ENCODE peak calls at places on chromosome 10, in five cellular contexts. L is Panc1, U is right lobe of liver, C is mucosa of descending colon, T is transverse colon. I is an unnamed sample. For H3K4me1, the result is how much of the 10 kb centered on the place peaks cover.

GRCh38 chr10:115827180-115827579 is 445.8 kb downstream of the GFRA1 start:
- DNase-seq in L (no peak), U (no peak), C (no peak), T (no peak), I (no peak)

GRCh38 chr10:68202965-68203358 is 29.0 kb downstream of the ATOH7 start:
- DNase-seq in L (no peak), U (no peak), C (no peak), T (no peak), I (no peak)

GRCh38 chr10:130135676-130136213 is 446 bp upstream of the GLRX3 start:
- DNase-seq in L (no peak), U (no peak), C (no peak), T (no peak), I (no peak)

GRCh38 chr10:48976208-48976607 is 36.6 kb upstream of the LRRC18 start:
- DNase-seq in L (no peak), U (peak), C (no peak), T (no peak), I (no peak)

GRCh38 chr10:127899766-127900382 is 7.0 kb upstream of the PTPRE start:
- DNase-seq in L (no peak), U (no peak), C (no peak), T (no peak), I (no peak)

GRCh38 chr10:43128958-43129706 is 9.1 kb upstream of the CSGALNACT2 start:
- DNase-seq in L (no peak), U (peak), C (no peak), T (peak), I (no peak)

GRCh38 chr10:124678566-124679240 is 65.5 kb downstream of the FAM53B start:
- DNase-seq in L (no peak), U (no peak), C (peak), T (no peak), I (no peak)

GRCh38 chr10:124341768-124342135 is 77.0 kb downstream of the OAT start:
- DNase-seq in L (no peak), U (no peak), C (no peak), T (no peak), I (no peak)

GRCh38 chr10:46031648-46032532 is 1.5 kb upstream of the NCOA4 start:
- DNase-seq in L (no peak), U (peak), C (no peak), T (no peak), I (no peak)

GRCh38 chr10:5905854-5906507 is 15.9 kb downstream of the FBH1 start:
- DNase-seq in L (no peak), U (no peak), C (no peak), T (peak), I (no peak)

GRCh38 chr10:84510121-84510520 is 181.7 kb downstream of the CCSER2 start:
- DNase-seq in L (no peak), U (no peak), C (no peak), T (no peak), I (no peak)

GRCh38 chr10:125375210-125375609 is 214.8 kb upstream of the CTBP2 start:
- DNase-seq in L (no peak), U (no peak), C (no peak), T (no peak), I (no peak)

GRCh38 chr10:9807848-9808247 is 1209.8 kb upstream of the CELF2 start:
- DNase-seq in L (no peak), U (no peak), C (no peak), T (no peak), I (no peak)

GRCh38 chr10:77325233-77325537 is 312.4 kb downstream of the KCNMA1 start:
- DNase-seq in L (no peak), U (no peak), C (no peak), T (peak), I (no peak)

GRCh38 chr10:12397147-12397896 is 48.0 kb downstream of the CAMK1D start:
- DNase-seq in L (no peak), U (no peak), C (no peak), T (no peak), I (no peak)

GRCh38 chr10:125093199-125093841 is 67.0 kb downstream of the CTBP2 start:
- DNase-seq in L (no peak), U (no peak), C (no peak), T (peak), I (peak)

GRCh38 chr10:73991846-73992245 is 6.1 kb upstream of the VCL start:
- DNase-seq in L (no peak), U (no peak), C (peak), T (peak), I (peak)

GRCh38 chr10:14340051-14340744 is 9.5 kb upstream of the FRMD4A start:
- DNase-seq in L (no peak), U (no peak), C (no peak), T (no peak), I (no peak)

GRCh38 chr10:97081621-97082235 is 104.0 kb downstream of the SLIT1 start:
- DNase-seq in L (peak), U (no peak), C (no peak), T (peak), I (peak)

GRCh38 chr10:36808625-36809362 is 316.6 kb upstream of the ANKRD30A start:
- DNase-seq in L (no peak), U (no peak), C (no peak), T (no peak), I (no peak)
- H3K4me3 ChIP-seq in L (no peak), U (no peak), C (no peak), T (no peak), I (no peak)

DNA sequence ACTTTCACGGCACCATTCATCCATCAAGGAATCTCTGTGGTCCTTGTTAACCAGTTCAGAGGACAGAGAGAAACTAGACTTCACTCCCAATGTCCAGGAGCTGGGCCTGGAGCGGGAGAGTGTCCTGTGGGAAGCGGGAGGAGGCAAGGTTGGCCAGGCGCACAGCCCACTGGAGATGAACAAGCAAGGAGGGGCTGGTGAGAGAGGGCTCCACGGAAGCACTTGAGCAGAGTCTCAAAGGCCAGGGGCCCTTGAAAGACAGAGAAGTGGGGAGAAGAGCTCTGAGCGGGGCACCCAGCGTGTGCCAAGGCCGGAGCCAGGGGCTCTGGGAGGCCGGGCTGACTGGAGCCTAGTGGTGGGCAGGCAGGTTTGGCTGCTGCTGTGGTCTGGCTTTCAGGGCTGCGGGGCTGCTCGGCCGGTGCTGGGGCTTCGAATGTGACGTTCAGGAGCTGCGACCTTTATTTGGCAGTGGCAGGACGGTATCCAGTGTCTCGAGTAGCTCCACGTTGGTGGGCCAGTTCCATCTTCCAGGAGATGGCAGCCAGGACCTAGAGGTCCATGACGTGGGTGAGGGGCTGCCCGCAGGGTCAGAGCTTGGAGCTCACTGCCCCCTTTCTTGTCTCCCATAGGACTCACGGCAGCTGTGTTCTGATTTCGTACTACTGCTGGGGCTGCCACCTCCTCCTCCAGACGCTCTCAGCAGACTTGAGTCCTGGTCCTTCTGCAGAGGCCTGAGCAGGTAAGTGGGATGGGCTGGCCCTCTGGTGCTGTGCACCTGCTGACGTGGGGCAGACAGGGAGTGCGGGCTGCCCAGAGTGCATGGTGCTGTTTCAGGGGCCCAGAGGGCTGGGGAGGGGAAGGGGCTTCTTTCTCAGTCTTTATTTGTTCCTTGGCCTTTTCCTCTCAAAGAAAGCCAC is 49.8 kb downstream of the ZMIZ1 start:
- DNase-seq in L (no peak), U (no peak), C (no peak), T (no peak), I (no peak)
- H3K4me1 ChIP-seq in L (under half), U (under half), C (under half), T (under half), I (under half)

DNA sequence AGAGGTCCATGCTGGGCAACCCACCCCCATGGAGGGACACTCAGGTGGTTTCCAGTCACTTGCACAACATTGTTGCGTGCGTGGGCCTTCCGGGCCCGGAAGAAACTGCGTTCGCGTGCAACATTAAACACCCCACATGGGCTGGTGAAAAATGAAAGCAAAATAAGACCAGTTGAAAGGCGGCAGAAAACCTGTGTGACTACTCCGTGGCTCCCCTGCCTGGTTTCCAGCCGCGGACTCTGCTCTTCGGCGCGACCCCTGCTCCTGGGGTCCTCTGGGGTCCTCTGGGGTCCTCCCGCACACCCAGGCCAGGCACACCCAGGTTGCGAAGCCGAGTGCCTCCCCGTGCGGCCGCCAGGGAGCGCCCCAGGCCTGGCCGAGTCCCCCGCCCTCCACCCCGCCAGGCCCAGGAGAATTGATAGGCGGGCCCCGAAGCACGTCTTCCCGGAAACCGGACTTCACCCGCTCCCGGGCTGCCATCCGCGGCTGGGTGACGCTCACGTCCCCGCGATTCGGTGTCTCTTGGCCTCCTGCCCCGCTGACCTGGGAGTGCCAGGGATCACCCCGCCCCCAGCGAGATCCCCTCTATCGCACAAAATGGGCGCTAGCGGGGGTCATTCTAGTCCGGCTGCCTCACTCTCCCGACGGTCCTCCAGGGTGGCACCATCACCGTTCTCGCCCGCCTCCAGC is 1.9 kb upstream of the SH2D4B start:
- DNase-seq in L (no peak), U (peak), C (peak), T (peak), I (peak)
- TF ChIP-seq CTCF in L (peak), U (peak), C (peak), T (peak), I (peak)

DNA sequence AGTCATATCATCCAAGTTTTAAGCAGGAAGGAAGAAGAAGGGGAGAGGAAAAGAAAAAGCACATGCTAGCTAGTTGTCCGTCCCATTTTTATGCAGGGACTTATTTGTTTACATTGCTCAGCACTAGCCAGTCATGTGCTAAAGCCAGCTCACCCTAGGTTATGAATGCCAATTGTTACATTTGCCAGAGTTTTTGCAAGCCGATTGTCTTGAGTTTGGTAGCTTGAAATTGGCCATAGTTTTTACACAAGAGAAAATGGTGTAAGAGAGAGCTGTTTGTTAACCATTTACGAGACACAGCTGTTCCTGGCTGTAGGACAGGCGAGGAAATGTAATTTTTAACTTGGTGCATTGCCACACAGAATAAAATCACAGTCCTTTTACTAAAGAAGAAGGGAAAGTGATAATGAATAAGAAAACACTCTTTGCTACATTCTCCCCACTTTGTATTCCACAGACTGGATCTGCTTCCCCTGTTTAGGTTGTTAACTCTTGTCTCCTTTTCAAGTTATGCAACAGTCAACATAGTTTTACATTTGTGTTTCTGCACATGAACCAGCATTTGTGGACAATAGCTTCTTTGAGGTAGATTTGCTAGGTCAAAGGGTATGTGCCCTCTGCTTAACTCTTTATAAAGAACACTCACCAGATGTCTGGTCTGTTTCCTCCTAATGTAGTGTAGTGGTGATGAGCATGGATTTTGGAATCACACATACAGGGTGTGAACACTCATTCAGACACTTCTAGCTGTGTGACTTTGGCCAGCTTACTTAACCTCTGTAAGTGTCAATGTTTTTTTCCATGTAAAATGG is 357.2 kb downstream of the LRMDA start:
- DNase-seq in L (no peak), U (peak), C (no peak), T (no peak), I (no peak)
- H3K4me3 ChIP-seq in L (no peak), U (peak), C (no peak), T (no peak), I (no peak)

GRCh38 chr10:34813626-34814227 is 1.4 kb downstream of the PARD3 start:
- DNase-seq in L (no peak), U (no peak), C (no peak), T (peak), I (no peak)

GRCh38 chr10:34812771-34813170 is 2.3 kb downstream of the PARD3 start:
- DNase-seq in L (no peak), U (no peak), C (no peak), T (no peak), I (no peak)

GRCh38 chr10:34811126-34811967 is 3.7 kb downstream of the PARD3 start:
- DNase-seq in L (no peak), U (no peak), C (no peak), T (no peak), I (no peak)

GRCh38 chr10:34809796-34810195 is 5.3 kb downstream of the PARD3 start:
- DNase-seq in L (no peak), U (no peak), C (no peak), T (no peak), I (no peak)

GRCh38 chr10:34811968-34812514 is 3.1 kb downstream of the PARD3 start:
- DNase-seq in L (no peak), U (no peak), C (no peak), T (no peak), I (no peak)
- H3K4me1 ChIP-seq in L (under half), U (under half), C (under half), T (under half), I (under half)

I was measured in upper lobe of right lung.